ENCODE peak calls at places on chromosome 13, in eight cellular contexts. S is left ventricle myocardium inferior, D is aorta, O is left cardiac atrium, L is ureter, R is tibial artery, Y is foreskin fibroblast, X is NCI-H1092. Q is an unnamed sample.
A peak's percentile ranks its signal among the peaks of the same experiment; 100 is the strongest.

GRCh38 chr13:30354481-30355404 is 47.4 kb upstream of the KATNAL1 start:
- DNase-seq in S (no peak), D (no peak), O (no peak), L (no peak), R (no peak), Y (no peak), X (no peak), Q (no peak)

GRCh38 chr13:80217614-80218456 is 123.1 kb downstream of the SPRY2 start:
- DNase-seq in S (no peak), D (no peak), O (no peak), L (no peak), R (no peak), Y (no peak), X (no peak), Q (no peak)

GRCh38 chr13:71290963-71291937 is 575.8 kb downstream of the DACH1 start:
- DNase-seq in S (no peak), D (no peak), O (no peak), L (peak; percentile 43), R (no peak), Y (no peak), X (peak; percentile 20), Q (no peak)

GRCh38 chr13:44304433-44304725 is 69.2 kb upstream of the SERP2 start:
- DNase-seq in S (no peak), D (no peak), O (no peak), L (no peak), R (no peak), Y (no peak), X (no peak), Q (no peak)

GRCh38 chr13:36543671-36544070 is 111.4 kb downstream of the CCNA1 start:
- DNase-seq in S (no peak), D (no peak), O (no peak), L (no peak), R (no peak), Y (no peak), X (peak; percentile 43), Q (no peak)

GRCh38 chr13:20938302-20938701 is 35.8 kb upstream of the XPO4 start:
- DNase-seq in S (no peak), D (no peak), O (no peak), L (no peak), R (peak; percentile 1), Y (no peak), X (no peak), Q (no peak)

GRCh38 chr13:82374719-82375118 is 1507.6 kb downstream of the SLITRK1 start:
- DNase-seq in S (no peak), D (no peak), O (no peak), L (no peak), R (no peak), Y (no peak), X (no peak), Q (no peak)

GRCh38 chr13:44904982-44905381 is 84.3 kb downstream of the NUFIP1 start:
- DNase-seq in S (peak; percentile 40), D (peak; percentile 85), O (peak; percentile 45), L (peak; percentile 55), R (no peak), Y (peak; percentile 95), X (no peak), Q (peak; percentile 70)

GRCh38 chr13:112657850-112658445 is 31.9 kb upstream of the ATP11A start:
- DNase-seq in S (no peak), D (no peak), O (no peak), L (no peak), R (no peak), Y (peak; percentile 37), X (no peak), Q (no peak)

GRCh38 chr13:97068146-97068545 is 73.9 kb upstream of the OXGR1 start:
- DNase-seq in S (no peak), D (no peak), O (no peak), L (no peak), R (no peak), Y (no peak), X (peak; percentile 70), Q (no peak)

GRCh38 chr13:87334176-87334575 is 337.0 kb upstream of the SLITRK5 start:
- DNase-seq in S (no peak), D (no peak), O (no peak), L (no peak), R (no peak), Y (no peak), X (no peak), Q (no peak)

GRCh38 chr13:76854894-76855293 is 31.3 kb downstream of the KCTD12 start:
- DNase-seq in S (no peak), D (no peak), O (no peak), L (no peak), R (no peak), Y (no peak), X (no peak), Q (no peak)

GRCh38 chr13:114124921-114125320 is 7.5 kb downstream of the RASA3 start:
- DNase-seq in S (no peak), D (no peak), O (no peak), L (no peak), R (no peak), Y (peak; percentile 84), X (no peak), Q (no peak)

GRCh38 chr13:108769213-108770070 is 140.0 kb downstream of the MYO16 start:
- DNase-seq in S (no peak), D (no peak), O (no peak), L (peak; percentile 61), R (no peak), Y (no peak), X (no peak), Q (no peak)

GRCh38 chr13:36839281-36839680 is 20.3 kb downstream of the RFXAP start:
- DNase-seq in S (no peak), D (no peak), O (no peak), L (no peak), R (no peak), Y (no peak), X (no peak), Q (no peak)

GRCh38 chr13:66537417-66537816 is 692.7 kb downstream of the PCDH9 start:
- DNase-seq in S (no peak), D (no peak), O (no peak), L (no peak), R (no peak), Y (no peak), X (no peak), Q (no peak)

GRCh38 chr13:101360525-101360924 is 55.8 kb downstream of the NALCN start:
- DNase-seq in S (no peak), D (no peak), O (no peak), L (no peak), R (no peak), Y (no peak), X (no peak), Q (no peak)

GRCh38 chr13:65909501-65909900 is 1320.6 kb downstream of the PCDH9 start:
- DNase-seq in S (no peak), D (no peak), O (no peak), L (no peak), R (no peak), Y (no peak), X (no peak), Q (no peak)